ENCODE peak calls at places on chromosomes 5 and 9, in five cellular contexts. P is brain microvascular endothelial cell, G is IMR-90, Q is GM23248, V is sigmoid colon. S is an unnamed sample. For H3K27me3, the result is how much of the 10 kb centered on the place peaks cover.

GRCh38 chr5:1737790-1738405 is 61.7 kb downstream of the MRPL36 start:
- DNase-seq in P (peak), G (peak), Q (peak), V (no peak), S (peak)

GRCh38 chr5:57683036-57683600 is 200.5 kb upstream of the ACTBL2 start:
- DNase-seq in P (no peak), G (peak), Q (no peak), V (no peak), S (no peak)

GRCh38 chr9:134403682-134404301 is 77.5 kb downstream of the RXRA start:
- DNase-seq in P (peak), G (peak), Q (peak), V (peak), S (peak)

GRCh38 chr5:91219141-91219802 is 163.8 kb downstream of the ARRDC3 start:
- DNase-seq in P (peak), G (peak), Q (peak), V (peak), S (peak)

GRCh38 chr9:14652729-14653377 is 40.4 kb downstream of the ZDHHC21 start:
- DNase-seq in P (no peak), G (peak), Q (peak), V (no peak), S (peak)

GRCh38 chr5:124365491-124365890 is 380.9 kb downstream of the ZNF608 start:
- DNase-seq in P (no peak), G (no peak), Q (no peak), V (no peak), S (peak)

GRCh38 chr5:143248822-143249579 is 154.5 kb downstream of the NR3C1 start:
- DNase-seq in P (peak), G (peak), Q (peak), V (no peak), S (no peak)

GRCh38 chr5:33524476-33524875 is 83.7 kb downstream of the TARS1 start:
- DNase-seq in P (peak), G (peak), Q (peak), V (no peak), S (peak)

GRCh38 chr9:129122133-129122532 is 10.9 kb downstream of the PTPA start:
- DNase-seq in P (no peak), G (no peak), Q (no peak), V (no peak), S (no peak)

GRCh38 chr5:88694087-88694703 is 188.8 kb downstream of the MEF2C start:
- DNase-seq in P (no peak), G (no peak), Q (no peak), V (no peak), S (no peak)

GRCh38 chr5:124790895-124791732 is 44.7 kb upstream of the ZNF608 start:
- DNase-seq in P (no peak), G (peak), Q (peak), V (no peak), S (peak)

GRCh38 chr9:34451545-34451944 is 6.8 kb downstream of the FAM219A start:
- DNase-seq in P (no peak), G (peak), Q (peak), V (no peak), S (no peak)

GRCh38 chr5:58453326-58453725 is 6.6 kb downstream of the PLK2 start:
- DNase-seq in P (no peak), G (no peak), Q (no peak), V (no peak), S (no peak)

GRCh38 chr5:133947431-133947841 is 21.0 kb downstream of the C5orf15 start:
- DNase-seq in P (no peak), G (peak), Q (no peak), V (no peak), S (no peak)

GRCh38 chr9:93947409-93948070 is 7.6 kb downstream of the BARX1 start:
- DNase-seq in P (no peak), G (no peak), Q (no peak), V (no peak), S (no peak)
- H3K27me3 ChIP-seq in P (half or more), G (half or more), Q (half or more), V (half or more), S (under half)

DNA sequence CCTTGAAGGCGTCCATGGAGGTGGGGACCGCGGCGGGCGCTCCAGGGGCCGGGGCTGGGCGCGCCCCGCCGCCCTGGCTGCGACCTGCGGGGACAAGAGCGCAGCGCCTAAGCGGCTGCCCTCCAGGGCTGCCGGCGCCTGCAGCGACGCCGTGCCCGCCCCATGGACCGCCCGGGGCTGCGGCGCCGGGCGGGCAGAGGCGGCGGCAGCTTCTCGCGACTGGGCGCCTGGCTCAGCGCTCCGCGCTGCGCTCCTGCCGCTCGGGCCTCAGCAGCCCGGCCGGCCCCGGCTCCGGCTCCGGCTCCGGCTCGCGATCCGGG is 202 bp downstream of the PITX1 start:
- DNase-seq in P (no peak), G (no peak), Q (peak), V (no peak), S (no peak)
- H3K27me3 ChIP-seq in P (half or more), G (under half), Q (half or more), V (half or more), S (under half)

GRCh38 chr5:14258840-14259239 is 115.7 kb downstream of the TRIO start:
- DNase-seq in P (no peak), G (no peak), Q (no peak), V (no peak), S (no peak)

GRCh38 chr5:14263700-14264099 is 120.6 kb downstream of the TRIO start:
- DNase-seq in P (no peak), G (no peak), Q (no peak), V (no peak), S (no peak)

GRCh38 chr5:14261856-14262611 is 118.9 kb downstream of the TRIO start:
- DNase-seq in P (no peak), G (no peak), Q (no peak), V (no peak), S (no peak)

GRCh38 chr5:14260637-14261036 is 117.5 kb downstream of the TRIO start:
- DNase-seq in P (no peak), G (no peak), Q (no peak), V (no peak), S (no peak)

DNA sequence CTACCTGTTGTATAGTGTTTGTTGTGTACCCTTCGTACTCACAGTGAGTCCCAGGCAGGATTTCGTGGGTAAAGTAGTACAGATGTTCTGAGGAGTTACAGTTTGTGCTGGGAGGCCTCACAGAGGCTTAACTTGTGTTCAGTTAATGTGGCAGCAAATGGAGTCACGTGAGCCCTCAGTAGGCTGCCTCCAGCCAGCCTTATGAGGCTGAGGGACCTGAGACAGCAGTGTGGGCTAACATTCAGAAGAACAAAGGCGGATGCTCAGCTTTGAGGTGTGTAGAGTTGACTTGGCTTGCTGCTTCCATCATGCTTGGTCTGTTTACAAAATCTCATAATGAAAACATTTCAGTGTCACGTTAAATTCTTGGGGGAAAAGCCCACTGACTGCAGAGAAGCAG is 118.1 kb downstream of the TRIO start:
- DNase-seq in P (no peak), G (no peak), Q (no peak), V (no peak), S (no peak)
- H3K27me3 ChIP-seq in P (under half), G (under half), Q (under half), V (under half), S (under half)

GRCh38 chr5:3600106-3600997 is 4.7 kb downstream of the IRX1 start:
- DNase-seq in P (no peak), G (no peak), Q (peak), V (no peak), S (no peak)

GRCh38 chr5:3601929-3602712 is 6.5 kb downstream of the IRX1 start:
- DNase-seq in P (no peak), G (no peak), Q (peak), V (no peak), S (no peak)

GRCh38 chr5:3599283-3600105 is 3.9 kb downstream of the IRX1 start:
- DNase-seq in P (no peak), G (no peak), Q (peak), V (no peak), S (no peak)

GRCh38 chr5:3602713-3603502 is 7.3 kb downstream of the IRX1 start:
- DNase-seq in P (no peak), G (no peak), Q (peak), V (no peak), S (no peak)

DNA sequence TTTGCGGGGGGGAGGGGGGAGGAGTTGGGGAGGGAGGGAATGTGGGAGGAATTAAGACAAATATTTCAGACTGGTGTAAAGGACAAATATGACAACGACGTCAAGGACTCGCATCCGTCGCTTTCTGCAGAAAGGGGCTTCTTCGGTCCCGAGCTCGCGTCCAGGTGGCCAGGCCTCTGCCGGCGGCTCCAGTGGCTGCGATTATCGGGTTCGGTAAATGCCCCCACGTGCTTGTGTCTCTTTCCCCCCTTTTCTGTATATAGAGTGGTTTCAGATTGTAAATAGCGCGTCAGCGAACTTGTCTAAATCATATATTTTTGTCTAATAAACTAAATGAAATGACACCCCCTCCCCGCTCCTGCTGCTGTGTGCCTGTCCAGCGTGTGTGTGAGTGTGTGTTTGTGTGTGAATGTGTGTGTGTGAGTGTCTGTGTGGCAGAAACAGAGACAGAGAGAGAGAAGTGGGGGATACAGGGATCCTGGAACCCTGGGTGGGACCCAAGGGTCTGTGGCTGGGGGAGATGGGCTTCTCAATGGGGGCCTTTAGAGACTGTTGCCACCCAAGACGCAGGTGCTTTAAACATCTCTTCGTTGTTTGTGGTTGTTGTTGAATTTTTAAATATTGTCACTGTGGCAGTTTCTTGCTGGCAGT is 5.6 kb downstream of the IRX1 start:
- DNase-seq in P (no peak), G (no peak), Q (peak), V (no peak), S (no peak)
- H3K27me3 ChIP-seq in P (half or more), G (half or more), Q (under half), V (half or more), S (under half)

S was measured in SJCRH30.